ENCODE peak calls at places on chromosomes 3 and 15, in five cellular contexts. U, C, G, O and F are unnamed samples.
A peak's percentile ranks its signal among the peaks of the same experiment; 100 is the strongest.

GRCh38 chr3:172323894-172324590 is 124.2 kb downstream of the GHSR start:
- DNase-seq in U (no peak), C (no peak), G (peak; percentile 78), O (no peak), F (peak; percentile 22)

GRCh38 chr3:138786788-138787276 is 47.9 kb downstream of the PIK3CB start:
- DNase-seq in U (no peak), C (no peak), G (no peak), O (no peak), F (peak; percentile 24)

GRCh38 chr3:112297714-112298113 is 3.7 kb upstream of the SLC9C1 start:
- DNase-seq in U (no peak), C (no peak), G (no peak), O (no peak), F (no peak)

GRCh38 chr3:46214751-46215352 is 6.7 kb upstream of the CCR1 start:
- DNase-seq in U (no peak), C (no peak), G (no peak), O (no peak), F (no peak)

GRCh38 chr3:128133273-128133883 is 9.8 kb upstream of the RUVBL1 start:
- DNase-seq in U (peak; percentile 69), C (no peak), G (no peak), O (peak; percentile 27), F (no peak)

GRCh38 chr3:112627419-112627818 is 13.5 kb downstream of the CCDC80 start:
- DNase-seq in U (no peak), C (no peak), G (no peak), O (no peak), F (no peak)

GRCh38 chr3:115626006-115626409 is 2.7 kb downstream of the GAP43 start:
- DNase-seq in U (peak; percentile 60), C (no peak), G (no peak), O (no peak), F (no peak)

GRCh38 chr15:101250931-101251829 is 668 bp downstream of the CHSY1 start:
- DNase-seq in U (peak; percentile 47), C (peak; percentile 94), G (no peak), O (peak; percentile 47), F (no peak)

GRCh38 chr3:69805491-69805890 is 66.2 kb downstream of the MITF start:
- DNase-seq in U (no peak), C (no peak), G (no peak), O (no peak), F (no peak)

GRCh38 chr3:127754411-127755304 is 67.7 kb downstream of the MGLL start:
- DNase-seq in U (no peak), C (peak; percentile 58), G (no peak), O (no peak), F (peak; percentile 78)

GRCh38 chr3:118863731-118864322 is 170.8 kb downstream of the IGSF11 start:
- DNase-seq in U (peak; percentile 4), C (no peak), G (no peak), O (no peak), F (no peak)

GRCh38 chr3:57727096-57727495 is 29.0 kb upstream of the SLMAP start:
- DNase-seq in U (no peak), C (no peak), G (no peak), O (no peak), F (no peak)

GRCh38 chr15:69980311-69981059 is 117.2 kb downstream of the TLE3 start:
- DNase-seq in U (no peak), C (no peak), G (no peak), O (no peak), F (no peak)

GRCh38 chr3:144470646-144471045 is 499.0 kb downstream of the DIPK2A start:
- DNase-seq in U (no peak), C (no peak), G (no peak), O (no peak), F (no peak)

GRCh38 chr15:48981941-48982340 is 18.2 kb upstream of the SHC4 start:
- DNase-seq in U (no peak), C (no peak), G (no peak), O (no peak), F (no peak)

GRCh38 chr3:161558256-161558655 is 61.6 kb downstream of the OTOL1 start:
- DNase-seq in U (no peak), C (no peak), G (no peak), O (no peak), F (no peak)

GRCh38 chr3:169241928-169242751 is 421.4 kb downstream of the MECOM start:
- DNase-seq in U (peak; percentile 76), C (no peak), G (no peak), O (no peak), F (no peak)

GRCh38 chr15:40928351-40928974 is 677 bp upstream of the DLL4 start:
- DNase-seq in U (no peak), C (no peak), G (no peak), O (no peak), F (no peak)